ENCODE peak calls at places on chromosomes 12 and 14, in ten cellular contexts. One of them, this sample, is unnamed.

GRCh38 chr12:50187084-50187900 is 20.1 kb upstream of the CERS5 start:
- DNase-seq in ELF-1: no peak
- DNase-seq in breast epithelium: no peak
- DNase-seq in neuronal stem cell: no peak
- DNase-seq in activated T-helper 1 cell treated with anti-CD3 and anti-CD28 coated beads, Interleukin-12 subunit alpha, Interleukin-12 subunit beta, Interleukin-2, Interleukin-4 antibody, amounts not matched to agents 30 ng/mL and 10 ng/mL and 1 ng/mL, durations not matched to agents 14 hours and 24 hours and 36 hours: no peak
- DNase-seq in GM13976: peak; percentile 58
- DNase-seq in ELR: peak; percentile 88
- DNase-seq in Right ventricle myocardium superior: no peak
- DNase-seq in nephron progenitor cell: no peak
- DNase-seq in NCI-H1105 treated with DMSO at 0.1 percent for 48 hours: no peak
- DNase-seq in this sample: no peak

GRCh38 chr14:31380106-31380505 is 40.2 kb downstream of the HEATR5A start:
- DNase-seq in ELF-1: no peak
- DNase-seq in breast epithelium: no peak
- DNase-seq in neuronal stem cell: no peak
- DNase-seq in activated T-helper 1 cell treated with anti-CD3 and anti-CD28 coated beads, Interleukin-12 subunit alpha, Interleukin-12 subunit beta, Interleukin-2, Interleukin-4 antibody, amounts not matched to agents 30 ng/mL and 10 ng/mL and 1 ng/mL, durations not matched to agents 14 hours and 24 hours and 36 hours: no peak
- DNase-seq in GM13976: no peak
- DNase-seq in ELR: peak; percentile 15
- DNase-seq in Right ventricle myocardium superior: no peak
- DNase-seq in nephron progenitor cell: no peak
- DNase-seq in NCI-H1105 treated with DMSO at 0.1 percent for 48 hours: no peak
- DNase-seq in this sample: no peak

GRCh38 chr12:50234347-50234746 is 49.0 kb downstream of the LIMA1 start:
- DNase-seq in ELF-1: peak; percentile 71
- DNase-seq in breast epithelium: no peak
- DNase-seq in neuronal stem cell: no peak
- DNase-seq in activated T-helper 1 cell treated with anti-CD3 and anti-CD28 coated beads, Interleukin-12 subunit alpha, Interleukin-12 subunit beta, Interleukin-2, Interleukin-4 antibody, amounts not matched to agents 30 ng/mL and 10 ng/mL and 1 ng/mL, durations not matched to agents 14 hours and 24 hours and 36 hours: no peak
- DNase-seq in GM13976: no peak
- DNase-seq in ELR: peak; percentile 77
- DNase-seq in Right ventricle myocardium superior: no peak
- DNase-seq in nephron progenitor cell: no peak
- DNase-seq in NCI-H1105 treated with DMSO at 0.1 percent for 48 hours: no peak
- DNase-seq in this sample: no peak

GRCh38 chr14:39617537-39617936 is 185.3 kb upstream of the FBXO33 start:
- DNase-seq in ELF-1: no peak
- DNase-seq in breast epithelium: no peak
- DNase-seq in neuronal stem cell: no peak
- DNase-seq in activated T-helper 1 cell treated with anti-CD3 and anti-CD28 coated beads, Interleukin-12 subunit alpha, Interleukin-12 subunit beta, Interleukin-2, Interleukin-4 antibody, amounts not matched to agents 30 ng/mL and 10 ng/mL and 1 ng/mL, durations not matched to agents 14 hours and 24 hours and 36 hours: no peak
- DNase-seq in GM13976: no peak
- DNase-seq in ELR: no peak
- DNase-seq in Right ventricle myocardium superior: no peak
- DNase-seq in nephron progenitor cell: no peak
- DNase-seq in NCI-H1105 treated with DMSO at 0.1 percent for 48 hours: no peak
- DNase-seq in this sample: no peak

GRCh38 chr12:89707992-89708792 is 446 bp downstream of the ATP2B1 start:
- DNase-seq in ELF-1: peak; percentile 36
- DNase-seq in breast epithelium: peak; percentile 58
- DNase-seq in neuronal stem cell: no peak
- DNase-seq in activated T-helper 1 cell treated with anti-CD3 and anti-CD28 coated beads, Interleukin-12 subunit alpha, Interleukin-12 subunit beta, Interleukin-2, Interleukin-4 antibody, amounts not matched to agents 30 ng/mL and 10 ng/mL and 1 ng/mL, durations not matched to agents 14 hours and 24 hours and 36 hours: peak; percentile 25
- DNase-seq in GM13976: peak; percentile 50
- DNase-seq in ELR: peak; percentile 45
- DNase-seq in Right ventricle myocardium superior: peak; percentile 66
- DNase-seq in nephron progenitor cell: peak; percentile 57
- DNase-seq in NCI-H1105 treated with DMSO at 0.1 percent for 48 hours: peak; percentile 44
- DNase-seq in this sample: no peak

GRCh38 chr14:93318927-93319326 is 13.9 kb downstream of the BTBD7 start:
- DNase-seq in ELF-1: no peak
- DNase-seq in breast epithelium: no peak
- DNase-seq in neuronal stem cell: no peak
- DNase-seq in activated T-helper 1 cell treated with anti-CD3 and anti-CD28 coated beads, Interleukin-12 subunit alpha, Interleukin-12 subunit beta, Interleukin-2, Interleukin-4 antibody, amounts not matched to agents 30 ng/mL and 10 ng/mL and 1 ng/mL, durations not matched to agents 14 hours and 24 hours and 36 hours: no peak
- DNase-seq in GM13976: no peak
- DNase-seq in ELR: peak; percentile 55
- DNase-seq in Right ventricle myocardium superior: no peak
- DNase-seq in nephron progenitor cell: peak; percentile 15
- DNase-seq in NCI-H1105 treated with DMSO at 0.1 percent for 48 hours: no peak
- DNase-seq in this sample: no peak

GRCh38 chr12:130158775-130159100 is 3.5 kb upstream of the FZD10 start:
- DNase-seq in ELF-1: no peak
- DNase-seq in breast epithelium: no peak
- DNase-seq in neuronal stem cell: no peak
- DNase-seq in activated T-helper 1 cell treated with anti-CD3 and anti-CD28 coated beads, Interleukin-12 subunit alpha, Interleukin-12 subunit beta, Interleukin-2, Interleukin-4 antibody, amounts not matched to agents 30 ng/mL and 10 ng/mL and 1 ng/mL, durations not matched to agents 14 hours and 24 hours and 36 hours: no peak
- DNase-seq in GM13976: no peak
- DNase-seq in ELR: no peak
- DNase-seq in Right ventricle myocardium superior: no peak
- DNase-seq in nephron progenitor cell: no peak
- DNase-seq in NCI-H1105 treated with DMSO at 0.1 percent for 48 hours: no peak
- DNase-seq in this sample: no peak

GRCh38 chr14:75049731-75050201 is 1.5 kb downstream of the MLH3 start:
- DNase-seq in ELF-1: no peak
- DNase-seq in breast epithelium: no peak
- DNase-seq in neuronal stem cell: no peak
- DNase-seq in activated T-helper 1 cell treated with anti-CD3 and anti-CD28 coated beads, Interleukin-12 subunit alpha, Interleukin-12 subunit beta, Interleukin-2, Interleukin-4 antibody, amounts not matched to agents 30 ng/mL and 10 ng/mL and 1 ng/mL, durations not matched to agents 14 hours and 24 hours and 36 hours: no peak
- DNase-seq in GM13976: no peak
- DNase-seq in ELR: no peak
- DNase-seq in Right ventricle myocardium superior: no peak
- DNase-seq in nephron progenitor cell: no peak
- DNase-seq in NCI-H1105 treated with DMSO at 0.1 percent for 48 hours: no peak
- DNase-seq in this sample: no peak

GRCh38 chr12:50241178-50241577 is 42.1 kb downstream of the LIMA1 start:
- DNase-seq in ELF-1: no peak
- DNase-seq in breast epithelium: no peak
- DNase-seq in neuronal stem cell: no peak
- DNase-seq in activated T-helper 1 cell treated with anti-CD3 and anti-CD28 coated beads, Interleukin-12 subunit alpha, Interleukin-12 subunit beta, Interleukin-2, Interleukin-4 antibody, amounts not matched to agents 30 ng/mL and 10 ng/mL and 1 ng/mL, durations not matched to agents 14 hours and 24 hours and 36 hours: no peak
- DNase-seq in GM13976: no peak
- DNase-seq in ELR: peak; percentile 52
- DNase-seq in Right ventricle myocardium superior: no peak
- DNase-seq in nephron progenitor cell: no peak
- DNase-seq in NCI-H1105 treated with DMSO at 0.1 percent for 48 hours: peak; percentile 52
- DNase-seq in this sample: no peak

GRCh38 chr14:21558703-21559063 is 21.2 kb downstream of the OR10G3 start:
- DNase-seq in ELF-1: no peak
- DNase-seq in breast epithelium: no peak
- DNase-seq in neuronal stem cell: no peak
- DNase-seq in activated T-helper 1 cell treated with anti-CD3 and anti-CD28 coated beads, Interleukin-12 subunit alpha, Interleukin-12 subunit beta, Interleukin-2, Interleukin-4 antibody, amounts not matched to agents 30 ng/mL and 10 ng/mL and 1 ng/mL, durations not matched to agents 14 hours and 24 hours and 36 hours: no peak
- DNase-seq in GM13976: no peak
- DNase-seq in ELR: no peak
- DNase-seq in Right ventricle myocardium superior: no peak
- DNase-seq in nephron progenitor cell: no peak
- DNase-seq in NCI-H1105 treated with DMSO at 0.1 percent for 48 hours: no peak
- DNase-seq in this sample: no peak

GRCh38 chr12:28313631-28314030 is 123.4 kb downstream of the CCDC91 start:
- DNase-seq in ELF-1: no peak
- DNase-seq in breast epithelium: no peak
- DNase-seq in neuronal stem cell: no peak
- DNase-seq in activated T-helper 1 cell treated with anti-CD3 and anti-CD28 coated beads, Interleukin-12 subunit alpha, Interleukin-12 subunit beta, Interleukin-2, Interleukin-4 antibody, amounts not matched to agents 30 ng/mL and 10 ng/mL and 1 ng/mL, durations not matched to agents 14 hours and 24 hours and 36 hours: no peak
- DNase-seq in GM13976: no peak
- DNase-seq in ELR: peak; percentile 63
- DNase-seq in Right ventricle myocardium superior: no peak
- DNase-seq in nephron progenitor cell: no peak
- DNase-seq in NCI-H1105 treated with DMSO at 0.1 percent for 48 hours: peak; percentile 24
- DNase-seq in this sample: no peak

GRCh38 chr12:91414147-91414546 is 231.5 kb upstream of the DCN start:
- DNase-seq in ELF-1: no peak
- DNase-seq in breast epithelium: no peak
- DNase-seq in neuronal stem cell: no peak
- DNase-seq in activated T-helper 1 cell treated with anti-CD3 and anti-CD28 coated beads, Interleukin-12 subunit alpha, Interleukin-12 subunit beta, Interleukin-2, Interleukin-4 antibody, amounts not matched to agents 30 ng/mL and 10 ng/mL and 1 ng/mL, durations not matched to agents 14 hours and 24 hours and 36 hours: no peak
- DNase-seq in GM13976: no peak
- DNase-seq in ELR: no peak
- DNase-seq in Right ventricle myocardium superior: no peak
- DNase-seq in nephron progenitor cell: no peak
- DNase-seq in NCI-H1105 treated with DMSO at 0.1 percent for 48 hours: no peak
- DNase-seq in this sample: no peak

GRCh38 chr14:32393119-32393518 is 64.0 kb downstream of the AKAP6 start:
- DNase-seq in ELF-1: no peak
- DNase-seq in breast epithelium: no peak
- DNase-seq in neuronal stem cell: no peak
- DNase-seq in activated T-helper 1 cell treated with anti-CD3 and anti-CD28 coated beads, Interleukin-12 subunit alpha, Interleukin-12 subunit beta, Interleukin-2, Interleukin-4 antibody, amounts not matched to agents 30 ng/mL and 10 ng/mL and 1 ng/mL, durations not matched to agents 14 hours and 24 hours and 36 hours: no peak
- DNase-seq in GM13976: no peak
- DNase-seq in ELR: no peak
- DNase-seq in Right ventricle myocardium superior: no peak
- DNase-seq in nephron progenitor cell: no peak
- DNase-seq in NCI-H1105 treated with DMSO at 0.1 percent for 48 hours: no peak
- DNase-seq in this sample: no peak

GRCh38 chr12:64057706-64058105 is 164.4 kb downstream of the KICS2 start:
- DNase-seq in ELF-1: no peak
- DNase-seq in breast epithelium: no peak
- DNase-seq in neuronal stem cell: no peak
- DNase-seq in activated T-helper 1 cell treated with anti-CD3 and anti-CD28 coated beads, Interleukin-12 subunit alpha, Interleukin-12 subunit beta, Interleukin-2, Interleukin-4 antibody, amounts not matched to agents 30 ng/mL and 10 ng/mL and 1 ng/mL, durations not matched to agents 14 hours and 24 hours and 36 hours: no peak
- DNase-seq in GM13976: no peak
- DNase-seq in ELR: no peak
- DNase-seq in Right ventricle myocardium superior: no peak
- DNase-seq in nephron progenitor cell: no peak
- DNase-seq in NCI-H1105 treated with DMSO at 0.1 percent for 48 hours: no peak
- DNase-seq in this sample: no peak

GRCh38 chr14:96204151-96205058 is at the start of gene BDKRB2:
- DNase-seq in ELF-1: peak; percentile 89
- DNase-seq in breast epithelium: peak; percentile 77
- DNase-seq in neuronal stem cell: peak; percentile 62
- DNase-seq in activated T-helper 1 cell treated with anti-CD3 and anti-CD28 coated beads, Interleukin-12 subunit alpha, Interleukin-12 subunit beta, Interleukin-2, Interleukin-4 antibody, amounts not matched to agents 30 ng/mL and 10 ng/mL and 1 ng/mL, durations not matched to agents 14 hours and 24 hours and 36 hours: no peak
- DNase-seq in GM13976: peak; percentile 64
- DNase-seq in ELR: peak; percentile 89
- DNase-seq in Right ventricle myocardium superior: peak; percentile 70
- DNase-seq in nephron progenitor cell: peak; percentile 79
- DNase-seq in NCI-H1105 treated with DMSO at 0.1 percent for 48 hours: peak; percentile 88
- DNase-seq in this sample: no peak

GRCh38 chr12:46160081-46160980 is 108.5 kb downstream of the SLC38A1 start:
- DNase-seq in ELF-1: peak; percentile 31
- DNase-seq in breast epithelium: no peak
- DNase-seq in neuronal stem cell: no peak
- DNase-seq in activated T-helper 1 cell treated with anti-CD3 and anti-CD28 coated beads, Interleukin-12 subunit alpha, Interleukin-12 subunit beta, Interleukin-2, Interleukin-4 antibody, amounts not matched to agents 30 ng/mL and 10 ng/mL and 1 ng/mL, durations not matched to agents 14 hours and 24 hours and 36 hours: no peak
- DNase-seq in GM13976: no peak
- DNase-seq in ELR: no peak
- DNase-seq in Right ventricle myocardium superior: no peak
- DNase-seq in nephron progenitor cell: no peak
- DNase-seq in NCI-H1105 treated with DMSO at 0.1 percent for 48 hours: peak; percentile 98
- DNase-seq in this sample: no peak

GRCh38 chr14:91870001-91870400 is 2.7 kb upstream of the TC2N start:
- DNase-seq in ELF-1: no peak
- DNase-seq in breast epithelium: no peak
- DNase-seq in neuronal stem cell: no peak
- DNase-seq in activated T-helper 1 cell treated with anti-CD3 and anti-CD28 coated beads, Interleukin-12 subunit alpha, Interleukin-12 subunit beta, Interleukin-2, Interleukin-4 antibody, amounts not matched to agents 30 ng/mL and 10 ng/mL and 1 ng/mL, durations not matched to agents 14 hours and 24 hours and 36 hours: peak; percentile 50
- DNase-seq in GM13976: no peak
- DNase-seq in ELR: peak; percentile 14
- DNase-seq in Right ventricle myocardium superior: no peak
- DNase-seq in nephron progenitor cell: no peak
- DNase-seq in NCI-H1105 treated with DMSO at 0.1 percent for 48 hours: no peak
- DNase-seq in this sample: no peak

This sample was measured in GM18507.